ENCODE peak calls at places on chromosomes 12 and 14, in six cellular contexts. A, S, W, V, P and Z are unnamed samples.
A peak's percentile ranks its signal among the peaks of the same experiment; 100 is the strongest.

GRCh38 chr12:27868165-27868564 is 88.1 kb upstream of the MANSC4 start:
- DNase-seq in W (no peak), A (no peak), P (no peak), S (no peak), V (no peak), Z (no peak)

GRCh38 chr14:71246539-71246938 is 339.3 kb downstream of the PCNX1 start:
- DNase-seq in S (no peak), A (no peak), P (no peak), V (no peak), W (no peak), Z (no peak)

GRCh38 chr12:92224685-92225331 is 79.2 kb upstream of the BTG1 start:
- DNase-seq in A (no peak), P (no peak), W (peak; percentile 31), V (no peak), S (no peak), Z (no peak)

GRCh38 chr14:99657645-99658155 is 12.8 kb downstream of the HHIPL1 start:
- DNase-seq in A (no peak), V (no peak), S (no peak), W (no peak), P (no peak), Z (no peak)

GRCh38 chr14:69715725-69716482 is 51.0 kb upstream of the SRSF5 start:
- DNase-seq in A (no peak), V (peak; percentile 71), S (peak; percentile 80), P (peak; percentile 68), W (no peak), Z (no peak)

GRCh38 chr14:75531256-75531655 is 9.0 kb downstream of the BATF start:
- DNase-seq in A (no peak), V (no peak), S (no peak), P (no peak), W (no peak), Z (no peak)

GRCh38 chr14:39102265-39102968 is 618 bp downstream of the SEC23A start:
- DNase-seq in S (no peak), P (no peak), W (peak; percentile 61), V (peak; percentile 37), A (no peak), Z (peak; percentile 18)

GRCh38 chr14:32090686-32091085 is 13.6 kb downstream of the ARHGAP5 start:
- DNase-seq in V (no peak), P (no peak), S (no peak), A (no peak), W (no peak), Z (no peak)

GRCh38 chr14:74348735-74349463 is 628 bp downstream of the VRTN start:
- DNase-seq in V (no peak), W (no peak), S (no peak), P (no peak), A (no peak), Z (no peak)

GRCh38 chr14:52259452-52259851 is 8.0 kb upstream of the PTGDR start:
- DNase-seq in A (no peak), W (no peak), P (no peak), S (no peak), V (no peak), Z (no peak)

GRCh38 chr12:112841891-112842290 is 50.3 kb downstream of the RPH3A start:
- DNase-seq in S (no peak), P (no peak), V (no peak), W (no peak), A (no peak), Z (no peak)

GRCh38 chr14:75559451-75560187 is 18.8 kb upstream of the FLVCR2 start:
- DNase-seq in P (no peak), S (peak; percentile 73), A (no peak), V (peak; percentile 40), W (peak; percentile 32), Z (no peak)

GRCh38 chr12:127723236-127723635 is 543.7 kb upstream of the TMEM132C start:
- DNase-seq in A (no peak), P (no peak), S (no peak), W (peak; percentile 8), V (no peak), Z (no peak)

DNA sequence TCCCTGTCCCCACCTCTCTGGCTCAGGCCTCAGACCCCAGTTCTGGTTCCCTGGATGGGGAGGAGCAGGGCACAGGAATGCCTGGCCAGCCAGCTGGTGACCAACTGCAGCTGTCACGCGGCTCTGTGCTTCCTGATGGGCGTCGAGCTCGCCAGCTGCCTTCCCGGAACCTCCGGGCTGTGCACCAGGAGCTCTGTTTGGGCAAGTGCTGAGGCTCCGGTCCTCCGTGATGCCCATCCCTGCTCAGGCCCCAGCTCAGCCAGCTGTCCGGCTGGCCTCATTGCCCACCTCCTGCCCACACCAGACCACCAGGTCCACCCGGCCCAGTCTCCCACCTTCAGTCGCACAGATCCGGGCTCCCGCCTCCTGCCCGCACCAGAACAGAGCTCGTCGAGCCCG is 4.8 kb downstream of the IFFO1 start:
- DNase-seq in P (peak; percentile 24), A (no peak), V (no peak), S (no peak), W (no peak), Z (no peak)
- H3K4me3 ChIP-seq in P (no peak overlapping the region), A (no peak overlapping the region), V (no peak overlapping the region), S (no peak overlapping the region), W (no peak overlapping the region), Z (no peak overlapping the region)

DNA sequence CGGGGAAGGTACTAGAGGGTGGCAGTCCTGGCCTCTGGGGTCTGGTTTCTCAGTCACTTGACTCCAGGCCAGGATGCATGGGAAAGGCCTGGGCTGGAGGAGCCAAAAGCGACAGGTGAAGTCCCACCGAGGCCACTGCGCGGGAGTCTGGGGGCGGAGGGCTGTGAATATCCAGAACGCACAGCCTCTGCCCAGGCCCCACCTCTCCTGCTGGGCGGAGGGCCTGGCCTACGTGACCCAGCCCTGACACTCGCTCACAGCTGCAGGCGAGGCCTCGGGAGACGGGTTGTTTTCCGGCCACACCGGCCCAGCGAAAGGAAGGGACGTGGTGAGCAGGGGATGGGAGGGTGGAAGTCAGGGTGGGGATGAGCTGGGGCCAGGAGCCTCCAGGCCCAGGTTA is 91.2 kb downstream of the RFLNA start:
- DNase-seq in A (no peak), W (no peak), S (no peak), P (no peak), V (no peak), Z (no peak)
- H3K4me1 ChIP-seq in A (peaks cover 65% of the 10 kb centered on the region), W (peaks cover 3% of the 10 kb centered on the region), S (peaks cover 15% of the 10 kb centered on the region), P (peaks cover 24% of the 10 kb centered on the region), V (peaks cover 68% of the 10 kb centered on the region), Z (peaks cover 13% of the 10 kb centered on the region)

DNA sequence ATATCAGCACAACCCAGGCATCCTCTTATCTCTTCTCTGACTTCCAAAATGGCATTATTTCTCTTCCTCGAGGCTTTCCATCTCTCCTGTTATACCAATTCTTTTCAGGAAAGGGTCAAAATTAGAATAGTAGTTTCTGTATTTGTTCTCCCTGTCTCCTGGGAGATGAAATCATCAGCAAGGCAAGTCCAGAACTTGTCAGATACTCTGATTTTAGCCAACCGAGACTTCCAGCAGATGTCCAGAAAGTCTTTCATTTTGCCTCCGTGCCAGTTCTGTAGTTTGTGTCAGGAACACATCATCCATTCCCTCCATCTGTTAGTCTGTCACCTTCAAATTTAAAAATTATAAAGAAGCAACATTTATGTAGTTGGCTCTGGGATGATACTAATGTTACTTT is 275.7 kb downstream of the CCDC59 start:
- DNase-seq in V (no peak), P (no peak), S (no peak), A (no peak), W (no peak), Z (no peak)
- H3K36me3 ChIP-seq in V (no peaks in the 10 kb centered on the region), P (no peaks in the 10 kb centered on the region), S (no peaks in the 10 kb centered on the region), A (no peaks in the 10 kb centered on the region), W (no peaks in the 10 kb centered on the region), Z (no peaks in the 10 kb centered on the region)

DNA sequence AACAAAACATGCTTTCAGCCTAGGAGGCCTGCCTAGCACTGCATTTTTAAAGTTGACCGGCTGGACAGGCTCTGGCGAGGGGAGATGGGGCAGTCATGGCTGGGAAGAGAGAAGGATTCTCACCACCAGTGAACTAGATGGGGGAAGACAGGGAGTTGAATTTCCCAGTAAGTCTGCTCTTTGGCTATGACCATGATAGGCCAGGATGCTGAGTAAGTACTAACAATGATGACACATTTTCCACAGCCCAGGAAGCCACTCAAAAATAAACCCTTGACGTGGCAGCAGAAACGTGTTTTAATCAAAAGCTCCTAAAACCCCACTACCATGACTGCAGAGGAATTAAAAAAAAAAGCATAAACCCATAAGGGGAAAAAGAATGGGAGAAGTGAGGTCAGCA is 19.0 kb downstream of the KCTD10 start:
- DNase-seq in P (no peak), A (no peak), S (no peak), V (no peak), W (no peak), Z (no peak)
- H3K4me3 ChIP-seq in P (no peak overlapping the region), A (no peak overlapping the region), S (no peak overlapping the region), V (no peak overlapping the region), W (no peak overlapping the region), Z (no peak overlapping the region)